ENCODE peak calls at places on chromosomes 6 and 20, in nine cellular contexts. K is activated naive CD8-positive, alpha-beta T cell treated with anti-CD3 and anti-CD28 coated beads, Interleukin-2, amount 50 U/mL, for 24 hours; H is H54; C is AG09309; E is amygdala; O is naive thymus-derived CD8-positive, alpha-beta T cell; J is ovary; D is ACHN; M is activated CD4-positive, alpha-beta T cell treated with anti-CD3 and anti-CD28 coated beads, Interleukin-2, amount 50 U/mL, for 4 hours. I is an unnamed sample.

GRCh38 chr6:84847349-84848160 is 83.2 kb upstream of the TBX18 start:
- DNase-seq in K (no peak), H (peak), C (no peak), E (no peak), O (no peak), J (no peak), D (no peak), M (no peak), I (no peak)

GRCh38 chr20:41138527-41139226 is 1.3 kb downstream of the PLCG1 start:
- DNase-seq in K (peak), H (no peak), C (no peak), E (no peak), O (peak), J (no peak), D (no peak), M (no peak), I (no peak)

GRCh38 chr20:31985152-31985551 is 17.2 kb downstream of the XKR7 start:
- DNase-seq in K (no peak), H (no peak), C (no peak), E (no peak), O (no peak), J (no peak), D (no peak), M (no peak), I (no peak)

GRCh38 chr20:17666491-17666890 is 15.6 kb downstream of the RRBP1 start:
- DNase-seq in K (no peak), H (no peak), C (no peak), E (no peak), O (no peak), J (no peak), D (no peak), M (no peak), I (no peak)

GRCh38 chr6:166058064-166058739 is 109.4 kb downstream of the TBXT start:
- DNase-seq in K (no peak), H (no peak), C (no peak), E (no peak), O (no peak), J (peak), D (no peak), M (no peak), I (no peak)

GRCh38 chr20:50859161-50859560 is 64.3 kb downstream of the BCAS4 start:
- DNase-seq in K (no peak), H (no peak), C (no peak), E (no peak), O (no peak), J (no peak), D (no peak), M (no peak), I (no peak)

GRCh38 chr6:22699046-22699639 is 129.8 kb downstream of the HDGFL1 start:
- DNase-seq in K (no peak), H (no peak), C (no peak), E (no peak), O (no peak), J (no peak), D (no peak), M (no peak), I (peak)

GRCh38 chr6:7252390-7252789 is 60.6 kb downstream of the SSR1 start:
- DNase-seq in K (no peak), H (no peak), C (no peak), E (no peak), O (no peak), J (no peak), D (no peak), M (no peak), I (no peak)

GRCh38 chr6:129050086-129050485 is 167.1 kb downstream of the LAMA2 start:
- DNase-seq in K (no peak), H (no peak), C (no peak), E (no peak), O (no peak), J (no peak), D (no peak), M (no peak), I (peak)

GRCh38 chr6:41505084-41506049 is 40.8 kb upstream of the FOXP4 start:
- DNase-seq in K (peak), H (no peak), C (peak), E (peak), O (no peak), J (peak), D (peak), M (no peak), I (no peak)

GRCh38 chr20:50762435-50763201 is 31.2 kb downstream of the PARD6B start:
- DNase-seq in K (no peak), H (peak), C (peak), E (peak), O (no peak), J (peak), D (peak), M (no peak), I (peak)

GRCh38 chr20:39633689-39634088 is 671.5 kb downstream of the DHX35 start:
- DNase-seq in K (no peak), H (no peak), C (no peak), E (no peak), O (no peak), J (no peak), D (no peak), M (no peak), I (no peak)

GRCh38 chr6:33616913-33617312 is 4.2 kb upstream of the ITPR3 start:
- DNase-seq in K (no peak), H (no peak), C (no peak), E (no peak), O (no peak), J (no peak), D (no peak), M (no peak), I (no peak)

GRCh38 chr6:19159087-19159486 is 678.1 kb upstream of the ID4 start:
- DNase-seq in K (no peak), H (no peak), C (peak), E (no peak), O (no peak), J (no peak), D (no peak), M (no peak), I (no peak)

GRCh38 chr20:53227523-53227922 is 255.4 kb downstream of the TSHZ2 start:
- DNase-seq in K (no peak), H (no peak), C (no peak), E (no peak), O (no peak), J (no peak), D (no peak), M (no peak), I (no peak)

GRCh38 chr6:167975449-167975848 is 22.0 kb upstream of the KIF25 start:
- DNase-seq in K (no peak), H (no peak), C (no peak), E (no peak), O (no peak), J (no peak), D (no peak), M (no peak), I (no peak)

GRCh38 chr20:15618912-15619311 is 954.3 kb downstream of the KIF16B start:
- DNase-seq in K (no peak), H (no peak), C (no peak), E (no peak), O (no peak), J (no peak), D (no peak), M (no peak), I (no peak)

GRCh38 chr20:59623133-59623532 is 18.8 kb downstream of the PHACTR3 start:
- DNase-seq in K (no peak), H (no peak), C (no peak), E (no peak), O (no peak), J (no peak), D (no peak), M (no peak), I (no peak)

GRCh38 chr20:9214676-9215075 is 145.8 kb downstream of the PLCB4 start:
- DNase-seq in K (no peak), H (no peak), C (peak), E (no peak), O (no peak), J (no peak), D (no peak), M (no peak), I (no peak)

GRCh38 chr6:144749263-144749662 is 464.1 kb downstream of the UTRN start:
- DNase-seq in K (no peak), H (no peak), C (no peak), E (no peak), O (no peak), J (no peak), D (no peak), M (no peak), I (no peak)

GRCh38 chr6:135974416-135974815 is 122.9 kb downstream of the PDE7B start:
- DNase-seq in K (no peak), H (no peak), C (no peak), E (no peak), O (no peak), J (no peak), D (no peak), M (no peak), I (no peak)

GRCh38 chr20:53080969-53081871 is 109.1 kb downstream of the TSHZ2 start:
- DNase-seq in K (no peak), H (peak), C (no peak), E (no peak), O (no peak), J (no peak), D (no peak), M (peak), I (no peak)

GRCh38 chr6:71181565-71181964 is 107.0 kb upstream of the OGFRL1 start:
- DNase-seq in K (no peak), H (peak), C (peak), E (no peak), O (no peak), J (no peak), D (peak), M (no peak), I (peak)

GRCh38 chr6:90333928-90334327 is 37.3 kb upstream of the BACH2 start:
- DNase-seq in K (no peak), H (no peak), C (no peak), E (no peak), O (no peak), J (no peak), D (no peak), M (no peak), I (no peak)

GRCh38 chr6:113565306-113565705 is 291.8 kb upstream of the MARCKS start:
- DNase-seq in K (no peak), H (no peak), C (no peak), E (no peak), O (no peak), J (no peak), D (no peak), M (no peak), I (no peak)

GRCh38 chr6:5453531-5453930 is 192.2 kb downstream of the FARS2 start:
- DNase-seq in K (no peak), H (no peak), C (no peak), E (no peak), O (no peak), J (no peak), D (peak), M (no peak), I (no peak)

GRCh38 chr6:8238772-8239683 is 136.7 kb upstream of the EEF1E1 start:
- DNase-seq in K (no peak), H (no peak), C (no peak), E (no peak), O (no peak), J (no peak), D (no peak), M (no peak), I (no peak)

GRCh38 chr6:41428995-41429417 is 93.6 kb downstream of the NCR2 start:
- DNase-seq in K (peak), H (peak), C (peak), E (no peak), O (no peak), J (no peak), D (no peak), M (peak), I (peak)

GRCh38 chr6:136990754-136991153 is 54.0 kb downstream of the IL20RA start:
- DNase-seq in K (no peak), H (no peak), C (no peak), E (no peak), O (no peak), J (no peak), D (no peak), M (no peak), I (no peak)

GRCh38 chr20:32559753-32560380 is 25.3 kb downstream of the NOL4L start:
- DNase-seq in K (no peak), H (no peak), C (no peak), E (peak), O (no peak), J (no peak), D (no peak), M (no peak), I (peak)

GRCh38 chr6:24357336-24358218 is at the start of gene DCDC2:
- DNase-seq in K (peak), H (no peak), C (no peak), E (no peak), O (peak), J (peak), D (peak), M (peak), I (peak)

GRCh38 chr20:35284267-35284991 is at the start of gene EIF6:
- DNase-seq in K (peak), H (peak), C (no peak), E (peak), O (peak), J (peak), D (peak), M (peak), I (peak)

GRCh38 chr6:90268178-90268577 is 28.5 kb downstream of the BACH2 start:
- DNase-seq in K (no peak), H (no peak), C (no peak), E (no peak), O (no peak), J (no peak), D (no peak), M (no peak), I (no peak)

GRCh38 chr6:26553264-26553738 is 15.1 kb downstream of the HMGN4 start:
- DNase-seq in K (peak), H (no peak), C (no peak), E (peak), O (peak), J (peak), D (peak), M (peak), I (peak)

GRCh38 chr6:2765896-2766766 is 938 bp downstream of the WRNIP1 start:
- DNase-seq in K (peak), H (peak), C (no peak), E (peak), O (no peak), J (peak), D (peak), M (peak), I (peak)

GRCh38 chr20:3782597-3782996 is 1.3 kb upstream of the SPEF1 start:
- DNase-seq in K (no peak), H (no peak), C (no peak), E (no peak), O (no peak), J (no peak), D (no peak), M (no peak), I (no peak)

GRCh38 chr6:47741807-47742206 is 40.0 kb upstream of the OPN5 start:
- DNase-seq in K (no peak), H (no peak), C (no peak), E (no peak), O (no peak), J (no peak), D (peak), M (no peak), I (peak)